ENCODE peak calls at places on chromosome 1, in ten cellular contexts. D is amniotic epithelial cell; S is WTC11; H is activated T-cell treated with anti-CD3 and anti-CD28 coated beads, Interleukin-2, amount 50 U/mL, for 1 hour; I is GM23338; Z is omental fat pad; Q is left colon; U is fibroblast of lung; C is T-cell; P is mucosa of gallbladder. Y is an unnamed sample.

GRCh38 chr1:54009406-54009805 is 8.6 kb downstream of the LDLRAD1 start:
- DNase-seq in D (no peak), Q (no peak), Z (no peak), S (no peak), C (no peak), P (no peak), I (no peak), U (no peak), H (no peak), Y (no peak)

GRCh38 chr1:70707214-70707613 is 296.1 kb downstream of the CTH start:
- DNase-seq in H (no peak), C (no peak), S (no peak), I (no peak), U (no peak), P (no peak), Q (no peak), D (no peak), Z (no peak), Y (no peak)

GRCh38 chr1:57307382-57307781 is 116.5 kb downstream of the DAB1 start:
- DNase-seq in C (peak; percentile 42), I (peak; percentile 91), H (peak; percentile 41), D (no peak), U (no peak), Q (peak; percentile 29), P (peak; percentile 10), Z (no peak), S (peak; percentile 69), Y (no peak)

GRCh38 chr1:93546162-93546863 is 98.4 kb downstream of the FNBP1L start:
- DNase-seq in C (no peak), Z (no peak), D (no peak), S (no peak), I (no peak), P (no peak), H (no peak), U (no peak), Q (no peak), Y (no peak)

GRCh38 chr1:99348375-99349132 is 84.3 kb downstream of the PLPPR4 start:
- DNase-seq in Z (no peak), D (peak; percentile 11), C (no peak), U (no peak), P (no peak), S (no peak), H (no peak), Q (no peak), I (no peak), Y (no peak)

GRCh38 chr1:32988665-32989064 is 24.1 kb upstream of the RNF19B start:
- DNase-seq in H (no peak), I (no peak), Q (no peak), D (peak; percentile 84), S (no peak), P (no peak), Z (no peak), C (no peak), U (peak; percentile 87), Y (no peak)

GRCh38 chr1:112409416-112409815 is 13.4 kb downstream of the CTTNBP2NL start:
- DNase-seq in U (no peak), Z (no peak), Q (peak; percentile 50), H (no peak), P (no peak), I (no peak), S (no peak), C (no peak), D (no peak), Y (no peak)

GRCh38 chr1:50968884-50969610 is 998 bp upstream of the CDKN2C start:
- DNase-seq in Q (peak; percentile 66), S (peak; percentile 44), Z (no peak), I (peak; percentile 50), U (peak; percentile 17), D (no peak), H (peak; percentile 53), C (peak; percentile 45), P (peak; percentile 37), Y (no peak)

GRCh38 chr1:220681220-220681847 is 8.8 kb upstream of the C1orf115 start:
- DNase-seq in I (no peak), U (peak; percentile 27), S (no peak), P (no peak), Z (no peak), Q (no peak), H (no peak), C (no peak), D (no peak), Y (no peak)

GRCh38 chr1:24415910-24416665 is 486 bp downstream of the NIPAL3 start:
- DNase-seq in U (no peak), H (no peak), S (no peak), Z (no peak), D (no peak), P (no peak), I (peak; percentile 53), Q (peak; percentile 48), C (no peak), Y (no peak)

GRCh38 chr1:32612189-32612881 is 38.0 kb downstream of the ZBTB8OS start:
- DNase-seq in I (peak; percentile 95), D (peak; percentile 73), Q (peak; percentile 91), U (peak; percentile 60), P (peak; percentile 81), S (peak; percentile 90), C (peak; percentile 26), H (peak; percentile 32), Z (peak; percentile 68), Y (peak; percentile 63)

GRCh38 chr1:206704239-206704638 is 19.5 kb downstream of the MAPKAPK2 start:
- DNase-seq in C (no peak), S (no peak), Q (no peak), D (no peak), H (no peak), P (no peak), U (no peak), I (no peak), Z (no peak), Y (no peak)

GRCh38 chr1:196438324-196438723 is 169.9 kb downstream of the KCNT2 start:
- DNase-seq in C (no peak), Q (no peak), H (no peak), U (peak; percentile 13), Z (no peak), D (peak; percentile 32), I (no peak), S (no peak), P (no peak), Y (no peak)

GRCh38 chr1:12518956-12519707 is 98.9 kb downstream of the DHRS3 start:
- DNase-seq in Q (peak; percentile 56), U (peak; percentile 86), S (no peak), P (no peak), C (no peak), I (no peak), Z (no peak), D (peak; percentile 85), H (no peak), Y (peak; percentile 71)

GRCh38 chr1:62875676-62876075 is 91.7 kb downstream of the ATG4C start:
- DNase-seq in D (no peak), P (no peak), Z (no peak), C (no peak), H (no peak), Q (no peak), I (no peak), S (no peak), U (peak; percentile 3), Y (no peak)

Y was measured in tibial nerve.